ENCODE peak calls at places on chromosomes 16 and 17, in seven cellular contexts. B is neuronal stem cell, F is IMR-90, Q is H9, V is mesenchymal stem cell, K is mesendoderm, P is H1. R is an unnamed sample.

GRCh38 chr17:77645441-77646430 is 312.8 kb upstream of the TNRC6C start:
- DNase-seq in B (no peak), F (no peak), Q (peak), V (no peak), K (peak), P (no peak), R (no peak)

GRCh38 chr16:29784157-29784556 is 6.1 kb downstream of the ZG16 start:
- DNase-seq in B (no peak), F (no peak), Q (no peak), V (no peak), K (no peak), P (no peak), R (no peak)

GRCh38 chr16:27726621-27727275 is 176.8 kb downstream of the KATNIP start:
- DNase-seq in B (no peak), F (peak), Q (no peak), V (no peak), K (no peak), P (no peak), R (peak)

GRCh38 chr17:59651346-59651745 is 31.7 kb downstream of the CLTC start:
- DNase-seq in B (no peak), F (peak), Q (no peak), V (peak), K (no peak), P (no peak), R (no peak)

GRCh38 chr17:13563916-13564315 is 37.8 kb downstream of the HS3ST3A1 start:
- DNase-seq in B (no peak), F (no peak), Q (no peak), V (no peak), K (no peak), P (no peak), R (no peak)

GRCh38 chr16:84362410-84362809 is 5.9 kb upstream of the ATP2C2 start:
- DNase-seq in B (peak), F (no peak), Q (peak), V (no peak), K (peak), P (no peak), R (no peak)

GRCh38 chr17:81550830-81551457 is 1.2 kb downstream of the FAAP100 start:
- DNase-seq in B (no peak), F (no peak), Q (no peak), V (no peak), K (no peak), P (no peak), R (no peak)

GRCh38 chr17:16989230-16989952 is 17.5 kb upstream of the TNFRSF13B start:
- DNase-seq in B (no peak), F (no peak), Q (peak), V (no peak), K (no peak), P (no peak), R (no peak)

GRCh38 chr16:12639044-12639443 is 164.6 kb downstream of the CPPED1 start:
- DNase-seq in B (no peak), F (peak), Q (no peak), V (peak), K (peak), P (no peak), R (peak)

GRCh38 chr17:38352245-38353083 is 820 bp downstream of the SOCS7 start:
- DNase-seq in B (no peak), F (no peak), Q (peak), V (peak), K (peak), P (no peak), R (peak)

GRCh38 chr17:41943492-41943891 is 13.1 kb downstream of the ODAD4 start:
- DNase-seq in B (no peak), F (no peak), Q (no peak), V (no peak), K (no peak), P (no peak), R (peak)

GRCh38 chr16:53984936-53985335 is 281.0 kb downstream of the FTO start:
- DNase-seq in B (no peak), F (no peak), Q (no peak), V (no peak), K (no peak), P (no peak), R (no peak)

GRCh38 chr17:69223809-69224208 is 4.8 kb downstream of the ABCA10 start:
- DNase-seq in B (no peak), F (peak), Q (no peak), V (peak), K (no peak), P (no peak), R (no peak)

GRCh38 chr16:7025616-7026190 is 306.9 kb upstream of the RBFOX1 start:
- DNase-seq in B (peak), F (no peak), Q (peak), V (no peak), K (peak), P (peak), R (peak)

GRCh38 chr16:89152831-89153700 is 18.5 kb upstream of the CDH15 start:
- DNase-seq in B (no peak), F (no peak), Q (no peak), V (no peak), K (no peak), P (no peak), R (no peak)

GRCh38 chr17:65978881-65979280 is 213.1 kb downstream of the CEP112 start:
- DNase-seq in B (no peak), F (peak), Q (no peak), V (no peak), K (no peak), P (no peak), R (no peak)

GRCh38 chr17:76327689-76328088 is 19.6 kb upstream of the QRICH2 start:
- DNase-seq in B (no peak), F (no peak), Q (no peak), V (no peak), K (no peak), P (no peak), R (peak)

GRCh38 chr16:6571044-6571443 is 761.6 kb upstream of the RBFOX1 start:
- DNase-seq in B (no peak), F (no peak), Q (peak), V (no peak), K (peak), P (no peak), R (no peak)

GRCh38 chr16:81446318-81447275 is 2.0 kb downstream of the CMIP start:
- DNase-seq in B (no peak), F (peak), Q (no peak), V (peak), K (peak), P (no peak), R (peak)

DNA sequence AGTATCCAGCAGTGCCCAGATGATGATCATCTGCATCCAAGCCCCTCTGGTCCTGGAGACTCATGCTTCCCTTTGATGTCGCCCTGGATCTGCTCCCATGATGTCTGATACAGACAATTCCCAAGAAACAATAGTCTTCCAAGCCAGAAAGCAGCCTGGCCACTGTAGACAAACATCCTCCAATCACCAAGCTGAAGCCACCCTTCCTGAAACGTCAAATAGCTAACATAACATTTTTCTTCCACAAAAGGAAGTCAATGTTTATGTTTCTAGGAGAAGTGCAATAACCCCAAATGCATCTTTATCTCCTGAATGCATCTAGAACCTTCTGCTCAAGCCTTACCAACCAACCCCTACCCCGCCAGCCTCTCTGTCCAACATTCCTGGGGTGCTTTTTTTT is 1.2 kb upstream of the DPEP2 start:
- DNase-seq in B (no peak), F (no peak), Q (no peak), V (peak), K (no peak), P (no peak), R (no peak)
- H2BK120ac ChIP-seq in B (no peak), F (peak), Q (no peak), V (no peak), K (no peak), P (no peak), R (no peak)

DNA sequence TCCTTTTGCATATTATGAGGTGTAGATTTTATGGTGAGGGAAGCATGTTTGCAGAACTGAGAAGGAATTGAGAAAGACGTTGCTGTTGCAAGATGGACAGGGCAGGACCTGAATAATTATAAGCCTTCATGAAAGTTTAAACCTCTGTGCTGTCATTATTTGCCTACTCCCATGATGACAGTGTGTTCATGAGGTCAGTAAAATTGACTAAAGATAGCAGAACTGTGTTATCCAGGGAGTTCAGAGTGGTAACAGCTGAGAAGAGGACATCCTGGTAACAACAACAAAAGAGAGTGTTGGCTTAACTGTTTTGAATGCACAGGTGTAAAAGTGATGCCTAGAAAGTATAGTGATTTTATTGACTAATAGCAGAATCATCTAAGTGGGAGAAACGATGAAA is 45.3 kb upstream of the HLF start:
- DNase-seq in B (no peak), F (no peak), Q (no peak), V (no peak), K (no peak), P (no peak), R (no peak)
- H2BK120ac ChIP-seq in B (no peak), F (no peak), Q (no peak), V (no peak), K (no peak), P (no peak), R (no peak)

DNA sequence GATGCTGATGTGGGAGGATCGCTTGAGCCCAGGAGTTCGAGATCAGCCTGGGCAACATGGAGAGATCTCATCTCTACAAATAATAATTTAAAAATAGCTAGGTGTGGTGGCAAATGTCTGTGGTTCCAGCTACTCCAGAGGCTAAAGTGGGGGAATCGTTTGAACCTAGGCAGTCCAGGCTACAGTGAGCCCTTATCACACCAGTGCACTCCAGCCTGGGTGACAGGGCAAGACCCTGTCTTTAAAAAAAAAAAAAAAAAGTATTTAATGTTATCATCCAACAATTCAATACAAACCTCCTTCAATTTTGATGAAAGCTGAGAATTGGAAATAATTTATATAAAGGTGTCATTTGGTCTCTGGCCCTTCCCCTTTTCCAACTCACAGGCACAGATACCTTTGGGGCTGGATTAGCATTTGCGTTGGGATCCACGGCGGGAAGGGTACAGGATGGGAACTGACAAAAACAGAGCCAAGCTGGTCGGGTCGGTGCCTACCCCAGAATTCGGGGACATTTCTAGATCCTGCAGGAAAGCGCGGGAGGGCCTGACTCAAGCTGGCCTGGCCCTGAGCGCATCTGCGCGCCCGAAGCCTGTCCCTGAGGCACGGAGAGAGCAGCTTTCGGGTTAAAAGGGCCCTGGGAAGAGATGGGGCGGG is 860 bp upstream of the DCAF7 start:
- DNase-seq in B (no peak), F (no peak), Q (no peak), V (no peak), K (no peak), P (no peak), R (no peak)
- H2BK120ac ChIP-seq in B (no peak), F (peak), Q (no peak), V (no peak), K (no peak), P (no peak), R (peak)

GRCh38 chr16:78764478-78764877 is 665.0 kb downstream of the WWOX start:
- DNase-seq in B (no peak), F (no peak), Q (no peak), V (no peak), K (no peak), P (no peak), R (no peak)
- H2BK120ac ChIP-seq in B (no peak), F (no peak), Q (no peak), V (no peak), K (no peak), P (no peak), R (no peak)

R was measured in trophoblast cell.